ENCODE peak calls at places on chromosome 18, in seven cellular contexts. One of them, this sample, is unnamed.

GRCh38 chr18:76553715-76554603 is 58.9 kb upstream of the ZNF516 start:
- DNase-seq in Right ventricle myocardium superior: no peak
- DNase-seq in HT-29: peak
- DNase-seq in kidney glomerular epithelial cell: no peak
- DNase-seq in midbrain: no peak
- DNase-seq in NCI-H2029 treated with DMSO at 0.1 percent for 48 hours: no peak
- DNase-seq in WTC11: no peak
- DNase-seq in this sample: no peak

GRCh38 chr18:54672846-54673475 is 81.9 kb downstream of the DYNAP start:
- DNase-seq in midbrain: no peak
- DNase-seq in HT-29: peak
- DNase-seq in Right ventricle myocardium superior: no peak
- DNase-seq in WTC11: no peak
- DNase-seq in NCI-H2029 treated with DMSO at 0.1 percent for 48 hours: no peak
- DNase-seq in kidney glomerular epithelial cell: peak
- DNase-seq in this sample: no peak

GRCh38 chr18:4248686-4249085 is 206.4 kb downstream of the DLGAP1 start:
- DNase-seq in HT-29: no peak
- DNase-seq in NCI-H2029 treated with DMSO at 0.1 percent for 48 hours: no peak
- DNase-seq in WTC11: no peak
- DNase-seq in kidney glomerular epithelial cell: no peak
- DNase-seq in Right ventricle myocardium superior: no peak
- DNase-seq in midbrain: no peak
- DNase-seq in this sample: no peak

GRCh38 chr18:63679820-63680606 is 18.3 kb upstream of the SERPINB3 start:
- DNase-seq in midbrain: no peak
- DNase-seq in kidney glomerular epithelial cell: no peak
- DNase-seq in WTC11: no peak
- DNase-seq in Right ventricle myocardium superior: no peak
- DNase-seq in HT-29: no peak
- DNase-seq in NCI-H2029 treated with DMSO at 0.1 percent for 48 hours: no peak
- DNase-seq in this sample: no peak

GRCh38 chr18:48072428-48073204 is 142.2 kb upstream of the SMAD2 start:
- DNase-seq in Right ventricle myocardium superior: no peak
- DNase-seq in NCI-H2029 treated with DMSO at 0.1 percent for 48 hours: no peak
- DNase-seq in HT-29: no peak
- DNase-seq in kidney glomerular epithelial cell: no peak
- DNase-seq in WTC11: no peak
- DNase-seq in midbrain: no peak
- DNase-seq in this sample: no peak

GRCh38 chr18:11035814-11036213 is 113.6 kb downstream of the PIEZO2 start:
- DNase-seq in kidney glomerular epithelial cell: no peak
- DNase-seq in WTC11: no peak
- DNase-seq in HT-29: no peak
- DNase-seq in Right ventricle myocardium superior: no peak
- DNase-seq in NCI-H2029 treated with DMSO at 0.1 percent for 48 hours: no peak
- DNase-seq in midbrain: no peak
- DNase-seq in this sample: no peak

GRCh38 chr18:76923485-76924085 is 101.2 kb downstream of the ZNF236 start:
- DNase-seq in HT-29: peak
- DNase-seq in midbrain: no peak
- DNase-seq in NCI-H2029 treated with DMSO at 0.1 percent for 48 hours: no peak
- DNase-seq in Right ventricle myocardium superior: no peak
- DNase-seq in WTC11: peak
- DNase-seq in kidney glomerular epithelial cell: peak
- DNase-seq in this sample: peak

GRCh38 chr18:53946561-53946960 is 277.9 kb downstream of the MBD2 start:
- DNase-seq in midbrain: no peak
- DNase-seq in HT-29: no peak
- DNase-seq in kidney glomerular epithelial cell: peak
- DNase-seq in Right ventricle myocardium superior: no peak
- DNase-seq in WTC11: no peak
- DNase-seq in NCI-H2029 treated with DMSO at 0.1 percent for 48 hours: no peak
- DNase-seq in this sample: no peak

GRCh38 chr18:33578371-33579146 is 540 bp downstream of the ASXL3 start:
- DNase-seq in Right ventricle myocardium superior: peak
- DNase-seq in midbrain: peak
- DNase-seq in HT-29: no peak
- DNase-seq in WTC11: peak
- DNase-seq in kidney glomerular epithelial cell: no peak
- DNase-seq in NCI-H2029 treated with DMSO at 0.1 percent for 48 hours: no peak
- DNase-seq in this sample: no peak

GRCh38 chr18:38951633-38952032 is 1386.0 kb upstream of the CELF4 start:
- DNase-seq in WTC11: no peak
- DNase-seq in NCI-H2029 treated with DMSO at 0.1 percent for 48 hours: no peak
- DNase-seq in midbrain: no peak
- DNase-seq in HT-29: no peak
- DNase-seq in Right ventricle myocardium superior: no peak
- DNase-seq in kidney glomerular epithelial cell: no peak
- DNase-seq in this sample: no peak

GRCh38 chr18:76657428-76657827 is 162.4 kb upstream of the ZNF516 start:
- DNase-seq in kidney glomerular epithelial cell: no peak
- DNase-seq in WTC11: no peak
- DNase-seq in Right ventricle myocardium superior: no peak
- DNase-seq in HT-29: peak
- DNase-seq in NCI-H2029 treated with DMSO at 0.1 percent for 48 hours: no peak
- DNase-seq in midbrain: no peak
- DNase-seq in this sample: no peak

GRCh38 chr18:73670046-73670445 is 477.6 kb downstream of the FBXO15 start:
- DNase-seq in midbrain: no peak
- DNase-seq in HT-29: no peak
- DNase-seq in NCI-H2029 treated with DMSO at 0.1 percent for 48 hours: no peak
- DNase-seq in WTC11: no peak
- DNase-seq in kidney glomerular epithelial cell: no peak
- DNase-seq in Right ventricle myocardium superior: no peak
- DNase-seq in this sample: no peak

GRCh38 chr18:69958422-69958821 is 10.7 kb upstream of the CD226 start:
- DNase-seq in Right ventricle myocardium superior: no peak
- DNase-seq in kidney glomerular epithelial cell: no peak
- DNase-seq in WTC11: no peak
- DNase-seq in midbrain: no peak
- DNase-seq in HT-29: no peak
- DNase-seq in NCI-H2029 treated with DMSO at 0.1 percent for 48 hours: no peak
- DNase-seq in this sample: no peak

GRCh38 chr18:58044370-58045264 is 591 bp downstream of the NEDD4L start:
- DNase-seq in Right ventricle myocardium superior: peak
- DNase-seq in NCI-H2029 treated with DMSO at 0.1 percent for 48 hours: no peak
- DNase-seq in HT-29: no peak
- DNase-seq in kidney glomerular epithelial cell: no peak
- DNase-seq in midbrain: peak
- DNase-seq in WTC11: peak
- DNase-seq in this sample: no peak

GRCh38 chr18:79588131-79588635 is 91.4 kb upstream of the CTDP1 start:
- DNase-seq in HT-29: no peak
- DNase-seq in NCI-H2029 treated with DMSO at 0.1 percent for 48 hours: no peak
- DNase-seq in WTC11: no peak
- DNase-seq in midbrain: no peak
- DNase-seq in kidney glomerular epithelial cell: no peak
- DNase-seq in Right ventricle myocardium superior: peak
- DNase-seq in this sample: no peak

GRCh38 chr18:54023471-54023870 is 201.0 kb downstream of the MBD2 start:
- DNase-seq in HT-29: no peak
- DNase-seq in midbrain: no peak
- DNase-seq in NCI-H2029 treated with DMSO at 0.1 percent for 48 hours: no peak
- DNase-seq in WTC11: no peak
- DNase-seq in Right ventricle myocardium superior: no peak
- DNase-seq in kidney glomerular epithelial cell: no peak
- DNase-seq in this sample: peak